ENCODE peak calls at places on chromosome 13, in eight cellular contexts. One of them, this sample, is unnamed. For H3K4me1, the result is how much of the 10 kb centered on the place peaks cover.

GRCh38 chr13:41315466-41316047 is 4.5 kb downstream of the NAA16 start:
- DNase-seq in mammary epithelial cell: peak
- DNase-seq in fibroblast of lung: peak
- DNase-seq in endothelial cell of umbilical vein: no peak
- DNase-seq in HCT116: no peak
- DNase-seq in PC-3: no peak
- DNase-seq in HepG2: no peak
- DNase-seq in PC-9: no peak
- DNase-seq in this sample: no peak

GRCh38 chr13:111584101-111584500 is 263.7 kb downstream of the TEX29 start:
- DNase-seq in endothelial cell of umbilical vein: no peak
- DNase-seq in PC-9: no peak
- DNase-seq in HepG2: no peak
- DNase-seq in HCT116: no peak
- DNase-seq in fibroblast of lung: no peak
- DNase-seq in PC-3: no peak
- DNase-seq in mammary epithelial cell: no peak
- DNase-seq in this sample: no peak

GRCh38 chr13:38686635-38687245 is at the start of gene FREM2:
- DNase-seq in fibroblast of lung: peak
- DNase-seq in HCT116: no peak
- DNase-seq in HepG2: no peak
- DNase-seq in mammary epithelial cell: peak
- DNase-seq in endothelial cell of umbilical vein: no peak
- DNase-seq in PC-9: peak
- DNase-seq in PC-3: peak
- DNase-seq in this sample: peak

GRCh38 chr13:28540612-28541011 is 45.7 kb upstream of the FLT1 start:
- DNase-seq in PC-3: peak
- DNase-seq in mammary epithelial cell: peak
- DNase-seq in HCT116: no peak
- DNase-seq in HepG2: no peak
- DNase-seq in PC-9: no peak
- DNase-seq in endothelial cell of umbilical vein: no peak
- DNase-seq in fibroblast of lung: no peak
- DNase-seq in this sample: no peak

GRCh38 chr13:106496072-106496997 is 39.1 kb downstream of the EFNB2 start:
- DNase-seq in mammary epithelial cell: no peak
- DNase-seq in fibroblast of lung: no peak
- DNase-seq in PC-3: no peak
- DNase-seq in HCT116: no peak
- DNase-seq in HepG2: no peak
- DNase-seq in PC-9: no peak
- DNase-seq in endothelial cell of umbilical vein: peak
- DNase-seq in this sample: no peak

GRCh38 chr13:79455331-79455730 is 25.6 kb upstream of the NDFIP2 start:
- DNase-seq in HepG2: no peak
- DNase-seq in HCT116: no peak
- DNase-seq in endothelial cell of umbilical vein: no peak
- DNase-seq in mammary epithelial cell: peak
- DNase-seq in fibroblast of lung: no peak
- DNase-seq in PC-9: peak
- DNase-seq in PC-3: peak
- DNase-seq in this sample: no peak

GRCh38 chr13:110298566-110299321 is 8.2 kb downstream of the COL4A1 start:
- DNase-seq in HCT116: no peak
- DNase-seq in HepG2: no peak
- DNase-seq in endothelial cell of umbilical vein: peak
- DNase-seq in PC-9: no peak
- DNase-seq in fibroblast of lung: peak
- DNase-seq in mammary epithelial cell: no peak
- DNase-seq in PC-3: no peak
- DNase-seq in this sample: no peak

GRCh38 chr13:50340566-50341287 is 325.5 kb downstream of the KCNRG start:
- DNase-seq in fibroblast of lung: peak
- DNase-seq in HepG2: no peak
- DNase-seq in PC-9: no peak
- DNase-seq in mammary epithelial cell: no peak
- DNase-seq in endothelial cell of umbilical vein: no peak
- DNase-seq in HCT116: no peak
- DNase-seq in PC-3: no peak
- DNase-seq in this sample: no peak

GRCh38 chr13:39306639-39307589 is 268.7 kb downstream of the NHLRC3 start:
- DNase-seq in PC-9: no peak
- DNase-seq in endothelial cell of umbilical vein: no peak
- DNase-seq in HCT116: no peak
- DNase-seq in fibroblast of lung: no peak
- DNase-seq in HepG2: no peak
- DNase-seq in PC-3: no peak
- DNase-seq in mammary epithelial cell: no peak
- DNase-seq in this sample: no peak

GRCh38 chr13:32212420-32212819 is 102.7 kb downstream of the ZAR1L start:
- DNase-seq in mammary epithelial cell: peak
- DNase-seq in PC-9: no peak
- DNase-seq in HepG2: no peak
- DNase-seq in fibroblast of lung: peak
- DNase-seq in PC-3: peak
- DNase-seq in endothelial cell of umbilical vein: no peak
- DNase-seq in HCT116: no peak
- DNase-seq in this sample: no peak

GRCh38 chr13:37211542-37211941 is 106.1 kb upstream of the CSNK1A1L start:
- DNase-seq in mammary epithelial cell: no peak
- DNase-seq in HCT116: no peak
- DNase-seq in endothelial cell of umbilical vein: no peak
- DNase-seq in fibroblast of lung: no peak
- DNase-seq in PC-3: no peak
- DNase-seq in PC-9: no peak
- DNase-seq in HepG2: no peak
- DNase-seq in this sample: no peak

GRCh38 chr13:31361673-31362072 is 161.9 kb downstream of the B3GLCT start:
- DNase-seq in PC-9: no peak
- DNase-seq in PC-3: no peak
- DNase-seq in HCT116: no peak
- DNase-seq in fibroblast of lung: no peak
- DNase-seq in HepG2: no peak
- DNase-seq in mammary epithelial cell: peak
- DNase-seq in endothelial cell of umbilical vein: peak
- DNase-seq in this sample: no peak

GRCh38 chr13:73073050-73073449 is 14.2 kb downstream of the KLF5 start:
- DNase-seq in endothelial cell of umbilical vein: no peak
- DNase-seq in HepG2: no peak
- DNase-seq in mammary epithelial cell: no peak
- DNase-seq in PC-3: no peak
- DNase-seq in PC-9: no peak
- DNase-seq in HCT116: no peak
- DNase-seq in fibroblast of lung: no peak
- DNase-seq in this sample: no peak

GRCh38 chr13:106371024-106371423 is 164.4 kb downstream of the EFNB2 start:
- DNase-seq in PC-9: no peak
- DNase-seq in endothelial cell of umbilical vein: no peak
- DNase-seq in PC-3: no peak
- DNase-seq in HepG2: no peak
- DNase-seq in mammary epithelial cell: no peak
- DNase-seq in fibroblast of lung: no peak
- DNase-seq in HCT116: no peak
- DNase-seq in this sample: no peak

GRCh38 chr13:74325106-74325505 is 190.9 kb upstream of the KLF12 start:
- DNase-seq in HCT116: no peak
- DNase-seq in fibroblast of lung: peak
- DNase-seq in PC-9: no peak
- DNase-seq in mammary epithelial cell: peak
- DNase-seq in endothelial cell of umbilical vein: peak
- DNase-seq in PC-3: peak
- DNase-seq in HepG2: peak
- DNase-seq in this sample: peak

GRCh38 chr13:65789815-65790214 is 1440.3 kb downstream of the PCDH9 start:
- DNase-seq in PC-3: peak
- DNase-seq in endothelial cell of umbilical vein: no peak
- DNase-seq in HepG2: no peak
- DNase-seq in fibroblast of lung: peak
- DNase-seq in PC-9: no peak
- DNase-seq in mammary epithelial cell: no peak
- DNase-seq in HCT116: no peak
- DNase-seq in this sample: no peak

GRCh38 chr13:26020536-26021290 is 31.1 kb downstream of the SHISA2 start:
- DNase-seq in HCT116: no peak
- DNase-seq in HepG2: no peak
- DNase-seq in endothelial cell of umbilical vein: no peak
- DNase-seq in PC-3: no peak
- DNase-seq in fibroblast of lung: no peak
- DNase-seq in mammary epithelial cell: no peak
- DNase-seq in PC-9: no peak
- DNase-seq in this sample: no peak
- H3K4me1 ChIP-seq in HCT116: under half
- H3K4me1 ChIP-seq in HepG2: under half
- H3K4me1 ChIP-seq in endothelial cell of umbilical vein: half or more
- H3K4me1 ChIP-seq in PC-3: half or more
- H3K4me1 ChIP-seq in fibroblast of lung: under half
- H3K4me1 ChIP-seq in mammary epithelial cell: under half
- H3K4me1 ChIP-seq in PC-9: under half
- H3K4me1 ChIP-seq in this sample: under half

GRCh38 chr13:24512208-24513068 is at the start of gene PARP4:
- DNase-seq in PC-9: peak
- DNase-seq in mammary epithelial cell: peak
- DNase-seq in fibroblast of lung: peak
- DNase-seq in HepG2: peak
- DNase-seq in PC-3: peak
- DNase-seq in HCT116: peak
- DNase-seq in endothelial cell of umbilical vein: peak
- DNase-seq in this sample: peak
- TF ChIP-seq EZH2 in PC-9: no peak
- TF ChIP-seq EZH2 in mammary epithelial cell: no peak
- TF ChIP-seq EZH2 in fibroblast of lung: no peak
- TF ChIP-seq EZH2 in HepG2: no peak
- TF ChIP-seq EZH2 in PC-3: no peak
- TF ChIP-seq EZH2 in HCT116: no peak
- TF ChIP-seq EZH2 in endothelial cell of umbilical vein: no peak
- TF ChIP-seq EZH2 in this sample: no peak

GRCh38 chr13:113818700-113819295 is 45.1 kb downstream of the GAS6 start:
- DNase-seq in mammary epithelial cell: no peak
- DNase-seq in HCT116: no peak
- DNase-seq in endothelial cell of umbilical vein: no peak
- DNase-seq in fibroblast of lung: no peak
- DNase-seq in PC-3: no peak
- DNase-seq in PC-9: no peak
- DNase-seq in HepG2: no peak
- DNase-seq in this sample: no peak

GRCh38 chr13:113821847-113822246 is 42.0 kb downstream of the GAS6 start:
- DNase-seq in mammary epithelial cell: no peak
- DNase-seq in PC-3: no peak
- DNase-seq in HepG2: no peak
- DNase-seq in HCT116: no peak
- DNase-seq in endothelial cell of umbilical vein: no peak
- DNase-seq in fibroblast of lung: no peak
- DNase-seq in PC-9: no peak
- DNase-seq in this sample: no peak

GRCh38 chr13:113819341-113819730 is 44.5 kb downstream of the GAS6 start:
- DNase-seq in HepG2: no peak
- DNase-seq in fibroblast of lung: no peak
- DNase-seq in PC-9: no peak
- DNase-seq in mammary epithelial cell: no peak
- DNase-seq in endothelial cell of umbilical vein: no peak
- DNase-seq in HCT116: no peak
- DNase-seq in PC-3: no peak
- DNase-seq in this sample: no peak

GRCh38 chr13:113820813-113821651 is 42.8 kb downstream of the GAS6 start:
- DNase-seq in HCT116: no peak
- DNase-seq in fibroblast of lung: peak
- DNase-seq in PC-9: peak
- DNase-seq in PC-3: peak
- DNase-seq in HepG2: no peak
- DNase-seq in endothelial cell of umbilical vein: peak
- DNase-seq in mammary epithelial cell: peak
- DNase-seq in this sample: peak

GRCh38 chr13:113819731-113820715 is 43.9 kb downstream of the GAS6 start:
- DNase-seq in HepG2: no peak
- DNase-seq in PC-3: no peak
- DNase-seq in HCT116: no peak
- DNase-seq in endothelial cell of umbilical vein: no peak
- DNase-seq in fibroblast of lung: peak
- DNase-seq in PC-9: no peak
- DNase-seq in mammary epithelial cell: no peak
- DNase-seq in this sample: no peak
- H3K4me2 ChIP-seq in HepG2: no peak
- H3K4me2 ChIP-seq in PC-3: peak
- H3K4me2 ChIP-seq in HCT116: no peak
- H3K4me2 ChIP-seq in endothelial cell of umbilical vein: no peak
- H3K4me2 ChIP-seq in fibroblast of lung: peak
- H3K4me2 ChIP-seq in PC-9: peak
- H3K4me2 ChIP-seq in mammary epithelial cell: peak
- H3K4me2 ChIP-seq in this sample: peak

DNA sequence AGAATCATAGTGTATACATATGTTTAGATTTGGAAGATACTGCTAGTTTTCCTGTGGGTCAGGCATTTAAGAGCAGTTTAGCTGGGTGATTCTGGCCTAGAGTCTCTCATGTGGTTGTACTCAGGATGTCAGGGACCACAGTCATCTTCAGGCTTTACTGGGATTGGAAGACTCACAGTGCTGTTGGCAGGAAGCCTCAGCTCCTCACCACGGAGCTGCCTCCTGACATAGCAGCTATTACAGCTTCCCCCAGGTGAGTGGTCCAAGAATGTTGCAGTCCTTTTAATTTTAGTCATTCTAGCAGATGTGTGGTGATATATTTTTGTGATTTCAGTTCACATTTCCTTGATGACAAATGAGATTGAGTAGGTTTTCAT is 16.9 kb upstream of the GPR18 start:
- DNase-seq in endothelial cell of umbilical vein: no peak
- DNase-seq in fibroblast of lung: peak
- DNase-seq in HepG2: no peak
- DNase-seq in mammary epithelial cell: peak
- DNase-seq in PC-3: peak
- DNase-seq in HCT116: no peak
- DNase-seq in PC-9: no peak
- DNase-seq in this sample: no peak
- H3K4me1 ChIP-seq in endothelial cell of umbilical vein: under half
- H3K4me1 ChIP-seq in fibroblast of lung: under half
- H3K4me1 ChIP-seq in HepG2: under half
- H3K4me1 ChIP-seq in mammary epithelial cell: under half
- H3K4me1 ChIP-seq in PC-3: under half
- H3K4me1 ChIP-seq in HCT116: under half
- H3K4me1 ChIP-seq in PC-9: under half
- H3K4me1 ChIP-seq in this sample: under half

GRCh38 chr13:109162248-109163051 is 533.0 kb downstream of the MYO16 start:
- DNase-seq in PC-3: peak
- DNase-seq in HepG2: no peak
- DNase-seq in HCT116: no peak
- DNase-seq in PC-9: no peak
- DNase-seq in mammary epithelial cell: peak
- DNase-seq in endothelial cell of umbilical vein: no peak
- DNase-seq in fibroblast of lung: no peak
- DNase-seq in this sample: no peak
- TF ChIP-seq EZH2 in PC-3: no peak
- TF ChIP-seq EZH2 in HepG2: no peak
- TF ChIP-seq EZH2 in HCT116: no peak
- TF ChIP-seq EZH2 in PC-9: no peak
- TF ChIP-seq EZH2 in mammary epithelial cell: no peak
- TF ChIP-seq EZH2 in endothelial cell of umbilical vein: no peak
- TF ChIP-seq EZH2 in fibroblast of lung: no peak
- TF ChIP-seq EZH2 in this sample: no peak

DNA sequence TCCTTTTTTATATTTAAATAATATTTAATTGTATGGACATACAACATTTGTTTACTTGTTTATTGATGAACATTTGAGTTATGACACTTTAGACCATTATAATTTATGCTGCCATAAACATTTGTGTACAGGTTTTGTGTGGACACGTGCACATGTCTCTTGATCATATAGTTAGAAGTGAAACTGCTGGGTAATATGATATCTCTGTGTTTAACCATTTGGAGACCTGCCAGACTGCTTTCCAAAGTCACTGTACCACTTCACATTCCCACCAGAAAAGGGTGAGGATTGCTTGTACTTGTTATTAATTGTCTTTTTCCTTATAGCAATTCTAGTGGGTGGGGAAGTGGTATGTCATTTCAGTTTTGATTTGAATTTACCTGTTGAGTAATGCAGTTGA is 145.6 kb upstream of the KLHL1 start:
- DNase-seq in HepG2: peak
- DNase-seq in mammary epithelial cell: peak
- DNase-seq in endothelial cell of umbilical vein: no peak
- DNase-seq in PC-9: no peak
- DNase-seq in HCT116: no peak
- DNase-seq in fibroblast of lung: peak
- DNase-seq in PC-3: peak
- DNase-seq in this sample: no peak
- H3K4me2 ChIP-seq in HepG2: no peak
- H3K4me2 ChIP-seq in mammary epithelial cell: peak
- H3K4me2 ChIP-seq in endothelial cell of umbilical vein: no peak
- H3K4me2 ChIP-seq in PC-9: no peak
- H3K4me2 ChIP-seq in HCT116: no peak
- H3K4me2 ChIP-seq in fibroblast of lung: no peak
- H3K4me2 ChIP-seq in PC-3: peak
- H3K4me2 ChIP-seq in this sample: no peak

This sample was measured in hepatocyte.